ENCODE peak calls at places on chromosomes 12 and 14, in nine cellular contexts. I, E, J, W, L, N, Q, T and S are unnamed samples.

GRCh38 chr14:63203015-63203414 is 1.2 kb upstream of the RHOJ start:
- DNase-seq in I (no peak), E (no peak), J (no peak), W (no peak), L (no peak), N (no peak), Q (no peak), T (no peak), S (no peak)

GRCh38 chr14:84894254-84894653 is 635.7 kb upstream of the FLRT2 start:
- DNase-seq in I (no peak), E (no peak), J (no peak), W (no peak), L (no peak), N (no peak), Q (no peak), T (no peak), S (no peak)

GRCh38 chr14:67987596-67987995 is 168.0 kb downstream of the RAD51B start:
- DNase-seq in I (no peak), E (peak; percentile 90), J (no peak), W (no peak), L (no peak), N (peak; percentile 95), Q (no peak), T (peak; percentile 94), S (peak; percentile 98)

GRCh38 chr14:97061714-97062113 is 264.5 kb downstream of the VRK1 start:
- DNase-seq in I (no peak), E (no peak), J (no peak), W (no peak), L (no peak), N (no peak), Q (no peak), T (no peak), S (no peak)

GRCh38 chr12:63151898-63152700 is 1.1 kb upstream of the AVPR1A start:
- DNase-seq in I (peak; percentile 47), E (peak; percentile 47), J (peak; percentile 21), W (peak; percentile 49), L (peak; percentile 89), N (peak; percentile 24), Q (no peak), T (peak; percentile 35), S (peak; percentile 75)

GRCh38 chr14:38867561-38868150 is 235.4 kb downstream of the SEC23A start:
- DNase-seq in I (peak; percentile 75), E (peak; percentile 80), J (peak; percentile 90), W (peak; percentile 84), L (peak; percentile 90), N (peak; percentile 79), Q (peak; percentile 36), T (peak; percentile 78), S (peak; percentile 92)

GRCh38 chr14:60786905-60787304 is 52.3 kb downstream of the MNAT1 start:
- DNase-seq in I (no peak), E (no peak), J (no peak), W (no peak), L (no peak), N (no peak), Q (no peak), T (no peak), S (no peak)

GRCh38 chr14:64279719-64280668 is 14.2 kb downstream of the ESR2 start:
- DNase-seq in I (no peak), E (no peak), J (no peak), W (no peak), L (no peak), N (peak; percentile 24), Q (no peak), T (peak; percentile 3), S (peak; percentile 12)

GRCh38 chr12:94609917-94610443 is 40.4 kb downstream of the TMCC3 start:
- DNase-seq in I (no peak), E (no peak), J (no peak), W (no peak), L (peak; percentile 30), N (no peak), Q (no peak), T (no peak), S (no peak)

GRCh38 chr12:11580125-11580751 is 69.2 kb upstream of the ETV6 start:
- DNase-seq in I (no peak), E (peak; percentile 74), J (peak; percentile 49), W (peak; percentile 76), L (no peak), N (peak; percentile 82), Q (peak; percentile 94), T (peak; percentile 93), S (peak; percentile 87)

DNA sequence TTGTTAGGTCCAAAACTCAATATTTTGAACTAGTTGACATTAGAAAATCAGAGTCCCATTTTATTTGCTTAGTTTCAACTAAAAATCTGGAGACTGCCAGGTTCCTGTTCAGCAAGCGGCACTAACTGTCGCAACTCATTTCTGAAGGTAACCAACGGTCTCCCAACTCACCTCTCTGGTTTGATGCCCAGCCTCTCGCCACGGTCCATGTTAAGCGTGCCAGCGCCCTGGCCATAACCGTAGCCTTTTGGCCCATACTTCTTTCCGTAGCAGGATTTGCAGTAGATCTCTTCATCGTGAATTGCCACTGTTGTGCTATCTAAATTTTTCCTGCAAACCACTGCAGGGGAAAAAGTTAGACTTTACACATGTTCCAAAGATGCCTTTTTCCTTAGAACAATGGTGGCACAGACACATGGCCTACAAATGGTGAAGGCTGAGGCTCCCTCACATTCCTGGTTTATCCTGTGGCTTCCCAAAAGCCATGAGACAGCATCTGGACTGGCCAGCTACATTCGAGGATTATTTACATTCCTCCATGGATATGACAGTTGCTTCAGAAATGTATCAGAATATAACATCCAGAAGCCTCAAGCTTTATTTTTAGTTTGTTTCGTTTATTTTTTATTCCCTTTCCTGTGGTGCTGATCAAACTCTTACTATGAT is 15.7 kb downstream of the CSRP2 start:
- DNase-seq in I (no peak), E (peak; percentile 70), J (no peak), W (no peak), L (no peak), N (peak; percentile 96), Q (no peak), T (peak; percentile 86), S (peak; percentile 48)
- H3K4me3 ChIP-seq in I (no peak overlapping the region), E (no peak overlapping the region), J (no peak overlapping the region), W (no peak overlapping the region), L (no peak overlapping the region), N (no peak overlapping the region), Q (no peak overlapping the region), T (no peak overlapping the region), S (no peak overlapping the region)

GRCh38 chr12:2654741-2655140 is 140.0 kb upstream of the FKBP4 start:
- DNase-seq in I (no peak), E (no peak), J (no peak), W (no peak), L (no peak), N (no peak), Q (no peak), T (no peak), S (no peak)

GRCh38 chr12:2652011-2652400 is 142.8 kb upstream of the FKBP4 start:
- DNase-seq in I (no peak), E (no peak), J (no peak), W (no peak), L (no peak), N (no peak), Q (no peak), T (no peak), S (no peak)

GRCh38 chr12:2652401-2653081 is 142.2 kb upstream of the FKBP4 start:
- DNase-seq in I (no peak), E (no peak), J (no peak), W (no peak), L (peak; percentile 72), N (no peak), Q (no peak), T (no peak), S (no peak)

GRCh38 chr12:2653461-2653965 is 141.3 kb upstream of the FKBP4 start:
- DNase-seq in I (no peak), E (no peak), J (no peak), W (no peak), L (no peak), N (no peak), Q (no peak), T (no peak), S (no peak)

GRCh38 chr12:2654311-2654710 is 140.5 kb upstream of the FKBP4 start:
- DNase-seq in I (no peak), E (no peak), J (no peak), W (no peak), L (no peak), N (no peak), Q (no peak), T (no peak), S (no peak)
- TF ChIP-seq CTCF in I (no peak), E (no peak), J (no peak), W (no peak), L (no peak), N (no peak), Q (no peak), T (no peak), S (no peak)

DNA sequence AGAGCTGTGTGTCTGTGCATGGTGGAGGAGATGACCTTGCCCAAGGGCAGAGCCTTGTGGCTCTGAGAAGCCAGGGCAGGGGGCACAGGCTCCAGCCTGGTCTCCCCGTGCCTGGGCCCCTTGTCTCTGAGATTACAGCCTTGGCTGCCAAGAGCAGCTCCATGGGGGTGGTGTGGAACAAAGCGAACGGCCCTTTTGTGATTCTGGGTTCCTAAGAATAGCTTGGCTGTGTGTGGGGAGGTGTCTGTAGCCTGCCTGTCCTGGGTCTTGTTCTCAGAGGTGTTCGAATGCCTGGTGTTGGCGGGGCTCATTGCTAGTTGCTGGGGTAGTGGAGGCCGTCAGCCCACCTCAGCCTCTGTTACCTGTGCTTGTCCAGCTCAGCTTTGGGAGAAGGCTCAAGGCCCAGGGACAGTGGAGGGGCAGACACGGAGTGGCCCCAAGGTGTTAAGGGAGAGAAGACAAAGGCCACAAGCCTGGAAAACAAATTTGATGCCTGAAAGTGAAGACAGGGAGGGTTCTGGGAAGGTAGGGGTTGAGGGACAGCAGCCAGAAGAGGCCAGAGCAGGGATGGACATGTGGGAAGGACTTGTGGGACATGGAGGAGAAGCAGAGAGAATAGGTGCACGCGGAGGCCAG is 7.4 kb upstream of the MYH7 start:
- DNase-seq in I (no peak), E (no peak), J (no peak), W (no peak), L (peak; percentile 45), N (no peak), Q (no peak), T (no peak), S (no peak)
- H3K4me3 ChIP-seq in I (no peak overlapping the region), E (no peak overlapping the region), J (no peak overlapping the region), W (no peak overlapping the region), L (no peak overlapping the region), N (no peak overlapping the region), Q (no peak overlapping the region), T (no peak overlapping the region), S (no peak overlapping the region)

GRCh38 chr14:23071975-23072539 is 14.7 kb upstream of the CDH24 start:
- DNase-seq in I (peak; percentile 27), E (no peak), J (no peak), W (no peak), L (peak; percentile 62), N (no peak), Q (no peak), T (no peak), S (no peak)

GRCh38 chr14:23070262-23071129 is 13.2 kb upstream of the CDH24 start:
- DNase-seq in I (no peak), E (no peak), J (no peak), W (no peak), L (no peak), N (no peak), Q (no peak), T (no peak), S (no peak)

GRCh38 chr14:23068792-23069412 is 11.6 kb upstream of the CDH24 start:
- DNase-seq in I (peak; percentile 86), E (peak; percentile 95), J (peak; percentile 89), W (peak; percentile 90), L (peak; percentile 96), N (peak; percentile 93), Q (peak; percentile 68), T (peak; percentile 96), S (peak; percentile 96)

GRCh38 chr14:23069413-23069806 is 12.1 kb upstream of the CDH24 start:
- DNase-seq in I (no peak), E (no peak), J (no peak), W (no peak), L (no peak), N (no peak), Q (no peak), T (no peak), S (no peak)

GRCh38 chr14:23071244-23071974 is 14.1 kb upstream of the CDH24 start:
- DNase-seq in I (peak; percentile 85), E (peak; percentile 92), J (peak; percentile 80), W (peak; percentile 89), L (peak; percentile 95), N (peak; percentile 94), Q (peak; percentile 52), T (peak; percentile 92), S (peak; percentile 98)
- TF ChIP-seq CTCF in I (no peak), E (no peak), J (no peak), W (no peak), L (no peak), N (no peak), Q (no peak), T (no peak), S (peak; percentile 2)